ENCODE peak calls at places on chromosomes 6 and 20, in five cellular contexts. H is AG09309, Q is uterus, Y is GM04503, J is NCI-H748 treated with DMSO at 0.1 percent for 48 hours. I is an unnamed sample.

GRCh38 chr20:20188647-20189046 is 136.3 kb downstream of the CFAP61 start:
- DNase-seq in H (no peak), Q (no peak), Y (no peak), J (no peak), I (no peak)

GRCh38 chr6:143034689-143035334 is 25.9 kb upstream of the AIG1 start:
- DNase-seq in H (no peak), Q (no peak), Y (no peak), J (no peak), I (peak; percentile 49)

GRCh38 chr6:17865798-17866725 is 121.4 kb downstream of the KIF13A start:
- DNase-seq in H (peak; percentile 76), Q (peak; percentile 80), Y (peak; percentile 91), J (no peak), I (no peak)

GRCh38 chr6:23454090-23454998 is 671.7 kb upstream of the NRSN1 start:
- DNase-seq in H (no peak), Q (no peak), Y (no peak), J (no peak), I (no peak)

GRCh38 chr6:54910326-54910952 is 63.9 kb downstream of the FAM83B start:
- DNase-seq in H (no peak), Q (no peak), Y (no peak), J (peak; percentile 61), I (no peak)

GRCh38 chr20:54479138-54479906 is 3.9 kb downstream of the DOK5 start:
- DNase-seq in H (no peak), Q (no peak), Y (no peak), J (no peak), I (no peak)

GRCh38 chr20:36607586-36608387 is 2.2 kb downstream of the RAB5IF start:
- DNase-seq in H (no peak), Q (no peak), Y (no peak), J (no peak), I (no peak)

GRCh38 chr6:7171733-7172132 is 64.0 kb downstream of the RREB1 start:
- DNase-seq in H (no peak), Q (no peak), Y (no peak), J (no peak), I (no peak)

GRCh38 chr6:89597988-89598387 is 40.6 kb downstream of the LYRM2 start:
- DNase-seq in H (no peak), Q (no peak), Y (no peak), J (peak; percentile 32), I (peak; percentile 61)

GRCh38 chr6:46760925-46761324 is 14.2 kb downstream of the ANKRD66 start:
- DNase-seq in H (no peak), Q (no peak), Y (no peak), J (no peak), I (no peak)

GRCh38 chr6:158653577-158654354 is 3.9 kb downstream of the SYTL3 start:
- DNase-seq in H (no peak), Q (no peak), Y (no peak), J (no peak), I (no peak)

GRCh38 chr6:20575125-20575524 is 40.9 kb downstream of the CDKAL1 start:
- DNase-seq in H (no peak), Q (no peak), Y (no peak), J (peak; percentile 75), I (peak; percentile 29)

GRCh38 chr6:122286512-122286911 is 112.9 kb upstream of the HSF2 start:
- DNase-seq in H (no peak), Q (no peak), Y (no peak), J (no peak), I (no peak)

GRCh38 chr20:33291416-33291815 is 8.4 kb downstream of the BPIFB1 start:
- DNase-seq in H (no peak), Q (no peak), Y (no peak), J (no peak), I (no peak)

I was measured in DMS153.